ENCODE peak calls at places on chromosomes 1 and 21, in six cellular contexts. Z, L, I, R, Y and X are unnamed samples.

GRCh38 chr1:67771152-67771551 is 62.1 kb downstream of the GNG12 start:
- DNase-seq in Z (peak; percentile 68), L (no peak), I (peak; percentile 74), R (no peak), Y (no peak), X (no peak)

GRCh38 chr1:170664828-170665617 is 1.1 kb downstream of the PRRX1 start:
- DNase-seq in Z (peak; percentile 66), L (peak; percentile 63), I (peak; percentile 19), R (peak; percentile 81), Y (no peak), X (no peak)

GRCh38 chr1:221871056-221871455 is 129.2 kb upstream of the DUSP10 start:
- DNase-seq in Z (no peak), L (no peak), I (no peak), R (no peak), Y (no peak), X (no peak)

GRCh38 chr1:28172690-28173150 is 3.8 kb downstream of the PTAFR start:
- DNase-seq in Z (no peak), L (no peak), I (no peak), R (no peak), Y (peak; percentile 37), X (no peak)

GRCh38 chr1:152024228-152024627 is 12.6 kb downstream of the S100A11 start:
- DNase-seq in Z (no peak), L (no peak), I (no peak), R (no peak), Y (no peak), X (no peak)

GRCh38 chr1:91712981-91713841 is 172.7 kb downstream of the TGFBR3 start:
- DNase-seq in Z (peak; percentile 22), L (peak; percentile 43), I (no peak), R (peak; percentile 39), Y (peak; percentile 79), X (no peak)

GRCh38 chr1:58162952-58163550 is 383.5 kb downstream of the OMA1 start:
- DNase-seq in Z (peak; percentile 92), L (peak; percentile 21), I (peak; percentile 59), R (no peak), Y (peak; percentile 41), X (no peak)

GRCh38 chr1:928825-929661 is 5.3 kb downstream of the SAMD11 start:
- DNase-seq in Z (no peak), L (no peak), I (no peak), R (peak; percentile 77), Y (no peak), X (no peak)

GRCh38 chr1:174799136-174799479 is 200.6 kb upstream of the CACYBP start:
- DNase-seq in Z (no peak), L (no peak), I (no peak), R (no peak), Y (no peak), X (no peak)

GRCh38 chr1:224884428-224884827 is 45.0 kb upstream of the DNAH14 start:
- DNase-seq in Z (peak; percentile 31), L (no peak), I (no peak), R (no peak), Y (no peak), X (no peak)

GRCh38 chr21:14120091-14120734 is 90.5 kb downstream of the LIPI start:
- DNase-seq in Z (peak; percentile 82), L (no peak), I (peak; percentile 52), R (peak; percentile 11), Y (no peak), X (no peak)

GRCh38 chr1:42170779-42171621 is 6.5 kb upstream of the GUCA2A start:
- DNase-seq in Z (no peak), L (no peak), I (no peak), R (no peak), Y (no peak), X (no peak)

GRCh38 chr1:59046730-59047157 is 250.2 kb upstream of the FGGY start:
- DNase-seq in Z (peak; percentile 21), L (no peak), I (no peak), R (no peak), Y (no peak), X (no peak)

DNA sequence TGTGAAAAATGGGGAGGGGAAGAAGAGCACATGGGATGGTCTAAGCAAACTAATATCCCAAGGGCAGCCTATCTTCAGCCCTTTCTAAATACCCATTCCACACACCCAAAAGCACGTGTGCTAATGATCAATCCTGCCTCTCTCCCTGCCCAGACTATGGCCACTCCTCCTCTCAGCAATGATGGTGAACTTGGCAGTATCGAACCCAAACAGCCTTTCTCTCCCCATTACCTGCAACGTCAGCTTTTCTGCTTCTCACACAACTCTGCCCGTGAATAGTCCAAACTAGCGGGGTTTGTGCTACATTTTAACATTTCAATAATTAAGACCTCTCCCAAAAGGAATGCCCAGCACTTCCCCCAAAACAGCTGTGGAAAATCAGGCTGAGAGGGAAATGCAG is 41.6 kb downstream of the SSBP3 start:
- DNase-seq in Z (no peak), L (no peak), I (no peak), R (no peak), Y (no peak), X (no peak)
- H3K27ac ChIP-seq in Z (peak overlapping the region; percentile 62), L (no peak overlapping the region), I (no peak overlapping the region), R (no peak overlapping the region), Y (no peak overlapping the region), X (no peak overlapping the region)

DNA sequence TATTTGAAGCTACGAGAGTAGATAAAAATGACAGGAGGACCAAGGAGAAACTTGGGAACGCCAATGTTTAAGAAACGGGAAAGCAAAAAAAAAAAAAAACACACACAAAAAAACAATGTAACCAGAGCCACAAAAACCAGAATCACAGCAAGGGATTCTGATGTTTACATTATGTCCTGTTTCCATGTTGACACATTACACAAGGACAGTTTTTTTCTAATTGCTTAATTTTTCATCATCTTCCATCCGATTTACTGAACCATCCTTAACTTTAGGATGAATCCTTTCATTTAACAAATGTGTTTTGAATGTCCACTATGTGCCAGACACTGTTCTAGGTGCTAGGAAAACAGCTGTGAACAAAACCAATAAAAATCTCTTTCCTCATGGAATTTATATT is 1.4 kb upstream of the BCL10 start:
- DNase-seq in Z (no peak), L (no peak), I (no peak), R (no peak), Y (no peak), X (no peak)
- H3K27ac ChIP-seq in Z (peak overlapping the region; percentile 83), L (no peak overlapping the region), I (no peak overlapping the region), R (no peak overlapping the region), Y (no peak overlapping the region), X (no peak overlapping the region)

GRCh38 chr21:26840912-26841311 is 4.3 kb downstream of the ADAMTS1 start:
- DNase-seq in Z (no peak), L (peak; percentile 72), I (peak; percentile 45), R (no peak), Y (peak; percentile 57), X (no peak)

GRCh38 chr21:26842976-26843911 is 2.0 kb downstream of the ADAMTS1 start:
- DNase-seq in Z (peak; percentile 83), L (peak; percentile 94), I (peak; percentile 91), R (peak; percentile 93), Y (peak; percentile 94), X (no peak)

GRCh38 chr21:26840206-26840605 is 5.0 kb downstream of the ADAMTS1 start:
- DNase-seq in Z (no peak), L (no peak), I (no peak), R (peak; percentile 10), Y (no peak), X (no peak)

GRCh38 chr21:26843912-26844257 is 1.3 kb downstream of the ADAMTS1 start:
- DNase-seq in Z (peak; percentile 30), L (no peak), I (no peak), R (no peak), Y (no peak), X (no peak)

DNA sequence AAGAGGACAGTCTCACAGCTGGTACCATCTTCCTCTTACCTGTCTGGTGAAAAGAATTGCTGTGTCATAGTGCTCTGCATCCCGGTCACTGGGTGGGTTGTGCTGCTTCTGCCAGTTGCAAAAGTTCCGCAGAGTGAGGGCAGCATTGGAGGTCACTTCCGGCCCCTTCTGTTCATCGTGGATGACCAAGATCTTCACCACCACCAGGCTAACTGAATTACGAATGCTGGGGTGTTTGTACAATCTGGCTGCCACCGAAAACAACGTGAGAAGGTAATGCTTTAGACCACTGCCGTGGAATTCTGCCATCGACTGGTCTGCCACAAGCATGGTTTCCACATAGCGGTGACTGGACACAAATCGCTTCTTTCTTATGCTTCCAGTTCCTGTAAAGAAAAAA is 2.9 kb downstream of the ADAMTS1 start:
- DNase-seq in Z (no peak), L (no peak), I (no peak), R (no peak), Y (no peak), X (no peak)
- H3K27ac ChIP-seq in Z (no peak overlapping the region), L (peak overlapping the region; percentile 94), I (no peak overlapping the region), R (no peak overlapping the region), Y (peak overlapping the region; percentile 89), X (peak overlapping the region; percentile 96)

GRCh38 chr1:34406377-34406776 is 229.7 kb downstream of the C1orf94 start:
- DNase-seq in Z (no peak), L (no peak), I (no peak), R (no peak), Y (no peak), X (no peak)
- H3K27ac ChIP-seq in Z (no peak overlapping the region), L (no peak overlapping the region), I (no peak overlapping the region), R (peak overlapping the region; percentile 72), Y (no peak overlapping the region), X (no peak overlapping the region)

GRCh38 chr1:160080381-160081100 is 797 bp upstream of the KCNJ9 start:
- DNase-seq in Z (no peak), L (no peak), I (no peak), R (no peak), Y (no peak), X (no peak)
- H3K27ac ChIP-seq in Z (no peak overlapping the region), L (no peak overlapping the region), I (no peak overlapping the region), R (no peak overlapping the region), Y (no peak overlapping the region), X (no peak overlapping the region)

GRCh38 chr1:52325782-52326181 is 40.2 kb downstream of the CC2D1B start:
- DNase-seq in Z (no peak), L (no peak), I (no peak), R (no peak), Y (no peak), X (no peak)
- H3K27ac ChIP-seq in Z (no peak overlapping the region), L (no peak overlapping the region), I (no peak overlapping the region), R (no peak overlapping the region), Y (no peak overlapping the region), X (no peak overlapping the region)

GRCh38 chr21:38312822-38313221 is 56.0 kb downstream of the KCNJ15 start:
- DNase-seq in Z (no peak), L (no peak), I (no peak), R (no peak), Y (no peak), X (no peak)

GRCh38 chr21:38308785-38309119 is 52.0 kb downstream of the KCNJ15 start:
- DNase-seq in Z (no peak), L (no peak), I (no peak), R (no peak), Y (no peak), X (no peak)

GRCh38 chr21:38310619-38311018 is 53.8 kb downstream of the KCNJ15 start:
- DNase-seq in Z (no peak), L (no peak), I (no peak), R (no peak), Y (no peak), X (no peak)

GRCh38 chr21:38311765-38312164 is 55.0 kb downstream of the KCNJ15 start:
- DNase-seq in Z (no peak), L (no peak), I (no peak), R (no peak), Y (no peak), X (no peak)

GRCh38 chr21:38311091-38311490 is 54.3 kb downstream of the KCNJ15 start:
- DNase-seq in Z (no peak), L (no peak), I (no peak), R (no peak), Y (no peak), X (no peak)
- H3K27ac ChIP-seq in Z (no peak overlapping the region), L (no peak overlapping the region), I (no peak overlapping the region), R (peak overlapping the region; percentile 8), Y (no peak overlapping the region), X (no peak overlapping the region)